ENCODE peak calls at places on chromosomes 13 and 19, in five cellular contexts. One of them, this sample, is unnamed.

GRCh38 chr13:21625366-21625765 is 21.4 kb upstream of the MICU2 start:
- DNase-seq in HFF-Myc: no peak
- DNase-seq in fibroblast of pulmonary artery: peak; percentile 36
- DNase-seq in BJ: no peak
- DNase-seq in B cell: peak; percentile 32
- DNase-seq in this sample: no peak

GRCh38 chr13:39417131-39417530 is 185.9 kb downstream of the LHFPL6 start:
- DNase-seq in HFF-Myc: no peak
- DNase-seq in fibroblast of pulmonary artery: peak; percentile 34
- DNase-seq in BJ: no peak
- DNase-seq in B cell: no peak
- DNase-seq in this sample: no peak

GRCh38 chr19:30225615-30226463 is 146.3 kb upstream of the ZNF536 start:
- DNase-seq in HFF-Myc: no peak
- DNase-seq in fibroblast of pulmonary artery: no peak
- DNase-seq in BJ: no peak
- DNase-seq in B cell: no peak
- DNase-seq in this sample: no peak

GRCh38 chr19:28026636-28027035 is 1186.3 kb downstream of the UQCRFS1 start:
- DNase-seq in HFF-Myc: no peak
- DNase-seq in fibroblast of pulmonary artery: no peak
- DNase-seq in BJ: no peak
- DNase-seq in B cell: no peak
- DNase-seq in this sample: no peak

GRCh38 chr19:55535579-55536350 is 1.2 kb downstream of the SBK2 start:
- DNase-seq in HFF-Myc: no peak
- DNase-seq in fibroblast of pulmonary artery: no peak
- DNase-seq in BJ: no peak
- DNase-seq in B cell: no peak
- DNase-seq in this sample: no peak

GRCh38 chr13:113407531-113408393 is 43.8 kb upstream of the GRTP1 start:
- DNase-seq in HFF-Myc: no peak
- DNase-seq in fibroblast of pulmonary artery: no peak
- DNase-seq in BJ: no peak
- DNase-seq in B cell: no peak
- DNase-seq in this sample: no peak

GRCh38 chr13:76533251-76533650 is 353.0 kb downstream of the KCTD12 start:
- DNase-seq in HFF-Myc: no peak
- DNase-seq in fibroblast of pulmonary artery: no peak
- DNase-seq in BJ: no peak
- DNase-seq in B cell: no peak
- DNase-seq in this sample: no peak

GRCh38 chr13:30307194-30307965 is at the start of gene KATNAL1:
- DNase-seq in HFF-Myc: no peak
- DNase-seq in fibroblast of pulmonary artery: peak; percentile 66
- DNase-seq in BJ: no peak
- DNase-seq in B cell: peak; percentile 88
- DNase-seq in this sample: no peak

GRCh38 chr13:24747248-24748151 is 16.5 kb upstream of the RNF17 start:
- DNase-seq in HFF-Myc: no peak
- DNase-seq in fibroblast of pulmonary artery: no peak
- DNase-seq in BJ: no peak
- DNase-seq in B cell: no peak
- DNase-seq in this sample: no peak

GRCh38 chr13:70835349-70835748 is 727.1 kb upstream of the KLHL1 start:
- DNase-seq in HFF-Myc: no peak
- DNase-seq in fibroblast of pulmonary artery: no peak
- DNase-seq in BJ: no peak
- DNase-seq in B cell: no peak
- DNase-seq in this sample: no peak

GRCh38 chr13:19597523-19597922 is 35.9 kb upstream of the MPHOSPH8 start:
- DNase-seq in HFF-Myc: no peak
- DNase-seq in fibroblast of pulmonary artery: no peak
- DNase-seq in BJ: no peak
- DNase-seq in B cell: no peak
- DNase-seq in this sample: peak; percentile 42

GRCh38 chr13:93915269-93915809 is 564.1 kb downstream of the DCT start:
- DNase-seq in HFF-Myc: peak; percentile 25
- DNase-seq in fibroblast of pulmonary artery: peak; percentile 24
- DNase-seq in BJ: peak; percentile 34
- DNase-seq in B cell: no peak
- DNase-seq in this sample: peak; percentile 7

GRCh38 chr19:13094771-13095392 is 7.8 kb downstream of the LYL1 start:
- DNase-seq in HFF-Myc: no peak
- DNase-seq in fibroblast of pulmonary artery: no peak
- DNase-seq in BJ: no peak
- DNase-seq in B cell: peak; percentile 72
- DNase-seq in this sample: no peak

GRCh38 chr13:79874396-79875360 is 393.7 kb downstream of the NDFIP2 start:
- DNase-seq in HFF-Myc: no peak
- DNase-seq in fibroblast of pulmonary artery: no peak
- DNase-seq in BJ: no peak
- DNase-seq in B cell: no peak
- DNase-seq in this sample: no peak

GRCh38 chr13:89763011-89763410 is 1584.5 kb upstream of the MIR17HG start:
- DNase-seq in HFF-Myc: no peak
- DNase-seq in fibroblast of pulmonary artery: peak; percentile 3
- DNase-seq in BJ: no peak
- DNase-seq in B cell: no peak
- DNase-seq in this sample: no peak

GRCh38 chr19:21607453-21607852 is 102.1 kb downstream of the ZNF429 start:
- DNase-seq in HFF-Myc: no peak
- DNase-seq in fibroblast of pulmonary artery: no peak
- DNase-seq in BJ: no peak
- DNase-seq in B cell: no peak
- DNase-seq in this sample: no peak

GRCh38 chr13:76516013-76516412 is 370.2 kb downstream of the KCTD12 start:
- DNase-seq in HFF-Myc: peak; percentile 69
- DNase-seq in fibroblast of pulmonary artery: peak; percentile 76
- DNase-seq in BJ: peak; percentile 46
- DNase-seq in B cell: no peak
- DNase-seq in this sample: peak; percentile 78

DNA sequence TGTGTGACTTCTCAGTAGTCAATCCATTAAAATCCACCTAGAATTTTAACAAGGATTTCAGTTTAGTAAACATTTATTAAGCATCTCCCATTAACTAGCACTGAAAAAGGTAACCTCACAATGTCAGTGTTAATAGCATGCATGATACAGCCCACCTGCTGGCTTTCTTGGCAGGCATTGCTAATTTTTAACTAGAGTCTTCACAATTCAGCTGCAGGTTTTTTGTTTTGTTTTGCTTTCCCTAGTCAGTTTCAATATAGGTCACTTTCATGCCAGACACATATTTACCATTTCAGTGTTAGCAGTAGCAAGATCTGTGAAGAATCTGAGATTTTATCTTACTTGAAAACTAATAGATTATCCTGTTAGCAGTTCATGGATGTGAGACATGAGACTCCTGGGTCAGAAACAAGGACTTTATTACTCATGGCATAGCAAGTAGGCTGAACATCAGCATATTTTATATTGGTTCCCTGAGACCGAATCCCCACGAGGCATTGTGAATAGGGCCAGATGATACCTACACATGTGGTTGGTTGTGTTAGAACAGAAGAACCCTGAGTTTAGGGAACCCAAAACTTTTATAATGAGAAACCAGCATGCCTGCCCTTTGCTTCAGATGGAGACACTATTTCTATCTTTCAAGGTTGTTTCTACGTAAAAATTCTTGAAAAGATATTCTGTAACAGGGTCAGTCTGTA is 198.0 kb upstream of the HTR2A start:
- DNase-seq in HFF-Myc: no peak
- DNase-seq in fibroblast of pulmonary artery: no peak
- DNase-seq in BJ: no peak
- DNase-seq in B cell: no peak
- DNase-seq in this sample: no peak
- TF ChIP-seq CTCF in HFF-Myc: no peak
- TF ChIP-seq CTCF in fibroblast of pulmonary artery: no peak
- TF ChIP-seq CTCF in BJ: no peak
- TF ChIP-seq CTCF in B cell: no peak
- TF ChIP-seq CTCF in this sample: no peak

DNA sequence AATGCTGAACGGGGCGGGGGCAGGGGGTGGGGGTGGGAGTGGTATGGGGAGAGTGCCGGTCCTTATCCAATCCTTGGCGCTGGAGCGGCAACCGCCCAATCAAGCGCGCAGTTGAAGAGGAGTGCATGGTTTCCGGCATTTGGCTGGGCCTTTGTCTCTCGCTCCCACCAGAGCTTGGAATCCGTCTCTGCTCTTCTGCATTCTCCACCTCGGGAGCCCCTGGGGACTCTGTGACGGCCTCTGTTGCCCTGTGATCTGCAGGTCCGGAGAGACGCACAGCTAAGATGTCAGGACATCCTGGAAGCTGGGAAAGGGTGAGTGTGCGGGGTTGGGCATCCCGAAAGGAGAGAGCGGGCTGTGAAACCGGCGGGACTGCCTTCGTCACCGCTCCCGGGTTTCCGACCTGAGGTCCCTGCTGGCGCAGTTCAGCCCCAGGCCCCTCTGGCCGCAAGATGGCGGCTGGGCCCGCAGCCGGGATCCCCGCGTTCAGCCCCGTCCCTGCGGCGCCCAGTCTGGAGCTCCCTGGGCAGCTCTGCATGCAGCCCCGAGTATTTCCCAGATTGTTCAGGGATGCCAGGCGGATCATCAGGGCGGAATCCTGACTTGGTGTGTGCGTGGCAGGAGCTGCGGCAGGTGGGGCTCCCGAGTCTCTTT is 53.6 kb upstream of the ZNF254 start:
- DNase-seq in HFF-Myc: peak; percentile 82
- DNase-seq in fibroblast of pulmonary artery: peak; percentile 93
- DNase-seq in BJ: peak; percentile 49
- DNase-seq in B cell: peak; percentile 84
- DNase-seq in this sample: peak; percentile 76
- TF ChIP-seq CTCF in HFF-Myc: no peak
- TF ChIP-seq CTCF in fibroblast of pulmonary artery: no peak
- TF ChIP-seq CTCF in BJ: peak; percentile 7
- TF ChIP-seq CTCF in B cell: no peak
- TF ChIP-seq CTCF in this sample: peak; percentile 15

DNA sequence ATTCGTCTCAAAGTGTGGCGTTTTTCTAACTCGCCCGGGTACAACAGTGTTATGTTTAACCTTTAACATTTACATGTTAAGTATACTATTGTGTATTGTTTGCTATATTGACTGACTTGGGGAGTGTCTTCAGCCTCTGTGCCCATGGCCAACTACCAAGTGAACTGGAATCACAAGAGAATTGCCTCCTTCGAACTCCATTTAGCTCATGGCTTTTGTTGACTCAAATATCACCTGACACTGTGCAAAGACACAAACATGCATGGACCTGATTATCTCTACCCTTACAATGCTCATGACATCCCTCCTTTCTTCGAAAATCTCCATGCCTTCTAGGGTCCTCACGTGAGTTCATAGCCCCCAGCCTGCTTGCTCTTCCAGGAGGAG is 737 bp downstream of the ZNF814 start:
- DNase-seq in HFF-Myc: no peak
- DNase-seq in fibroblast of pulmonary artery: no peak
- DNase-seq in BJ: no peak
- DNase-seq in B cell: no peak
- DNase-seq in this sample: no peak
- TF ChIP-seq CTCF in HFF-Myc: no peak
- TF ChIP-seq CTCF in fibroblast of pulmonary artery: no peak
- TF ChIP-seq CTCF in BJ: no peak
- TF ChIP-seq CTCF in B cell: no peak
- TF ChIP-seq CTCF in this sample: no peak

DNA sequence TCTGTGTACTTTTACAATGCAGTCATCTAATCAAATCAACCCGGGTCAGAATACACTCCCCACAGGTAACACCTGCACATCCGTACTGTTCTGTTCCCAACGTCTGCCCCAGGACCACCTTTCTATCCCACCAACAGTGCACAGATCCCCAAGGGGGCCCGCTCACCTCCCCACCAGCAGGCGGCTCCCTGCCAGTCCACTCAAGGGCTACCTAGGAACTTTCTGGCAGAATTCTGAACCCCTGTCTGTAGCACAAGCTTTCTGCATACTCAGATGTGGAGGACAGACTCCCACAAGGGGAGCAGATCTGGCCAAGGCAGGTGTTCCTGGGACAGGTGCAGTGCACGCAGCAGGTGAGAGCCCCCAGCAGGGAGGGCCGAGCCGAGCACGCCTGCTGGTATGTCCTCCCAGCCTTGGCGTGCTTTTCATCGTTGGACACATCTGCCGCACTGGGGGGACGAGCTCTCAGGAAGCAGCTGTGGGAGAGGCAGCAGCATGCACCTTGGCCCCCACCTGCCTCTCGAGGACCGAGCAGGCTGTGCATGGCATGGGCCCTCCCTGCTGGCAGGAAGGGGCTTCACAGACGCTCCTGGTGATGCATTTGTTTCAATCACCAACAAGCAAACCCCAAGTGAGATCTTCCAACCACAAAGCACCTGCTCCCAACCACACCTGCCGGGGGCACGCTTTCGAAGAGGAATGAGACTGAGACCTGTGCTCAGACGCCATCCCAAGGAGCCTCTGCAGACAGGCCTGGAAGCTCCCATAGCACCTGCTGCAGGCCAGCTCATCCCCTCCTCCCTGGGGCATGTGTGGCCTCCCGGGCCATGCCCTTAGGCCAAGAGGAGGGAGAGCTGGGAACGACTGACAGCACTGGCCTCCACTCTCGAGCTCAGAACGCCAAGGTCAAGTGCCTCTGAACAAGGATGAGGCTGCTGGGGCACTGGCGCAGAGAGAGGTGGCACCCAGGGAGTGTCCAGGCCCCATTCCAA is 35.9 kb downstream of the RAB20 start:
- DNase-seq in HFF-Myc: no peak
- DNase-seq in fibroblast of pulmonary artery: no peak
- DNase-seq in BJ: no peak
- DNase-seq in B cell: peak; percentile 33
- DNase-seq in this sample: no peak
- TF ChIP-seq CTCF in HFF-Myc: no peak
- TF ChIP-seq CTCF in fibroblast of pulmonary artery: no peak
- TF ChIP-seq CTCF in BJ: no peak
- TF ChIP-seq CTCF in B cell: no peak
- TF ChIP-seq CTCF in this sample: no peak

GRCh38 chr13:68574053-68574452 is 1343.9 kb upstream of the PCDH9 start:
- DNase-seq in HFF-Myc: no peak
- DNase-seq in fibroblast of pulmonary artery: no peak
- DNase-seq in BJ: no peak
- DNase-seq in B cell: no peak
- DNase-seq in this sample: no peak
- TF ChIP-seq CTCF in HFF-Myc: no peak
- TF ChIP-seq CTCF in fibroblast of pulmonary artery: no peak
- TF ChIP-seq CTCF in BJ: no peak
- TF ChIP-seq CTCF in B cell: no peak
- TF ChIP-seq CTCF in this sample: no peak